ENCODE peak calls at places on chromosomes 4 and X, in seven cellular contexts. V is GM23248, C is PC-3, K is neural progenitor cell, G is SK-N-SH, N is MM.1S, S is GM23338. B is an unnamed sample.

GRCh38 chr4:113071811-113072210 is 22.4 kb downstream of the ANK2 start:
- DNase-seq in V (no peak), C (no peak), K (no peak), G (no peak), N (no peak), S (no peak), B (no peak)

GRCh38 chr4:153036931-153037330 is 100.8 kb downstream of the FHDC1 start:
- DNase-seq in V (peak; percentile 22), C (peak; percentile 5), K (no peak), G (no peak), N (no peak), S (no peak), B (no peak)

GRCh38 chrX:8090906-8091305 is 80.2 kb downstream of the VCX2 start:
- DNase-seq in V (no peak), C (no peak), K (no peak), G (no peak), N (no peak), S (no peak), B (no peak)

GRCh38 chr4:37651781-37652377 is 34.3 kb downstream of the RELL1 start:
- DNase-seq in V (no peak), C (no peak), K (no peak), G (no peak), N (no peak), S (no peak), B (no peak)

GRCh38 chr4:102390438-102390837 is 45.2 kb upstream of the SLC39A8 start:
- DNase-seq in V (peak; percentile 70), C (peak; percentile 60), K (no peak), G (no peak), N (no peak), S (no peak), B (no peak)

GRCh38 chr4:108834787-108835384 is 72.0 kb upstream of the ETNPPL start:
- DNase-seq in V (peak; percentile 85), C (peak; percentile 55), K (peak; percentile 65), G (peak; percentile 16), N (peak; percentile 62), S (peak; percentile 66), B (peak; percentile 48)

GRCh38 chr4:114281561-114281960 is 302.1 kb upstream of the ARSJ start:
- DNase-seq in V (peak; percentile 89), C (no peak), K (no peak), G (no peak), N (no peak), S (no peak), B (no peak)

GRCh38 chrX:108396188-108396885 is 41.9 kb downstream of the COL4A6 start:
- DNase-seq in V (peak; percentile 36), C (peak; percentile 68), K (no peak), G (no peak), N (no peak), S (peak; percentile 58), B (no peak)

GRCh38 chr4:87807402-87807801 is 8.0 kb downstream of the IBSP start:
- DNase-seq in V (peak; percentile 32), C (peak; percentile 11), K (no peak), G (no peak), N (no peak), S (no peak), B (no peak)

GRCh38 chr4:69773443-69773842 is 13.0 kb upstream of the SULT1B1 start:
- DNase-seq in V (no peak), C (no peak), K (no peak), G (no peak), N (no peak), S (no peak), B (no peak)

GRCh38 chr4:187304131-187304530 is 580.5 kb upstream of the FAT1 start:
- DNase-seq in V (no peak), C (no peak), K (peak; percentile 21), G (no peak), N (no peak), S (peak; percentile 11), B (no peak)

GRCh38 chrX:115535421-115535820 is 25.6 kb upstream of the PLS3 start:
- DNase-seq in V (no peak), C (no peak), K (no peak), G (no peak), N (no peak), S (no peak), B (no peak)

GRCh38 chr4:118356731-118357130 is 3.9 kb upstream of the PRSS12 start:
- DNase-seq in V (peak; percentile 73), C (no peak), K (no peak), G (no peak), N (no peak), S (no peak), B (no peak)

GRCh38 chr4:5051210-5051691 is at the start of gene STK32B:
- DNase-seq in V (peak; percentile 86), C (peak; percentile 65), K (peak; percentile 88), G (peak; percentile 70), N (peak; percentile 55), S (peak; percentile 87), B (no peak)

GRCh38 chr4:111847256-111848108 is 297.8 kb upstream of the FAM241A start:
- DNase-seq in V (peak; percentile 18), C (peak; percentile 17), K (peak; percentile 23), G (no peak), N (no peak), S (peak; percentile 53), B (no peak)

GRCh38 chrX:129637217-129638109 is 17.3 kb downstream of the APLN start:
- DNase-seq in V (peak; percentile 59), C (peak; percentile 75), K (peak; percentile 68), G (peak; percentile 72), N (peak; percentile 77), S (peak; percentile 75), B (peak; percentile 69)

GRCh38 chrX:101659601-101660063 is at the start of gene ARMCX2:
- DNase-seq in V (peak; percentile 79), C (no peak), K (peak; percentile 64), G (peak; percentile 81), N (no peak), S (peak; percentile 66), B (no peak)

GRCh38 chr4:4554234-4554633 is 12.4 kb upstream of the STX18 start:
- DNase-seq in V (no peak), C (no peak), K (no peak), G (no peak), N (no peak), S (no peak), B (no peak)

GRCh38 chr4:117801756-117802155 is 232.5 kb upstream of the NDST3 start:
- DNase-seq in V (no peak), C (no peak), K (no peak), G (no peak), N (no peak), S (peak; percentile 17), B (no peak)

GRCh38 chrX:74498924-74499323 is 77.6 kb downstream of the SLC16A2 start:
- DNase-seq in V (no peak), C (no peak), K (no peak), G (no peak), N (no peak), S (no peak), B (no peak)

GRCh38 chr4:33493231-33493630 is 2751.1 kb downstream of the ARAP2 start:
- DNase-seq in V (no peak), C (peak; percentile 29), K (no peak), G (no peak), N (no peak), S (no peak), B (no peak)

GRCh38 chr4:53376900-53377299 is 541 bp upstream of the FIP1L1 start:
- DNase-seq in V (peak; percentile 14), C (no peak), K (no peak), G (peak; percentile 19), N (no peak), S (peak; percentile 4), B (no peak)

GRCh38 chrX:150062292-150063137 is 124.2 kb upstream of the EOLA2 start:
- DNase-seq in V (peak; percentile 70), C (peak; percentile 78), K (no peak), G (no peak), N (no peak), S (no peak), B (no peak)

GRCh38 chr4:188439641-188440311 is 300.5 kb downstream of the TRIML1 start:
- DNase-seq in V (peak; percentile 2), C (peak; percentile 3), K (no peak), G (peak; percentile 29), N (no peak), S (no peak), B (no peak)

GRCh38 chrX:136065044-136065671 is 79.9 kb downstream of the SLC9A6 start:
- DNase-seq in V (peak; percentile 48), C (peak; percentile 88), K (no peak), G (no peak), N (no peak), S (no peak), B (no peak)

GRCh38 chr4:168848112-168848511 is 161.9 kb downstream of the CBR4 start:
- DNase-seq in V (peak; percentile 53), C (no peak), K (peak; percentile 29), G (peak; percentile 44), N (no peak), S (no peak), B (no peak)
- H3K4me1 ChIP-seq in V (peaks cover 14% of the 10 kb centered on the region), C (no peaks in the 10 kb centered on the region), K (peaks cover 71% of the 10 kb centered on the region), G (peaks cover 20% of the 10 kb centered on the region), N (peaks cover 17% of the 10 kb centered on the region), S (peaks cover 64% of the 10 kb centered on the region), B (no peaks in the 10 kb centered on the region)

DNA sequence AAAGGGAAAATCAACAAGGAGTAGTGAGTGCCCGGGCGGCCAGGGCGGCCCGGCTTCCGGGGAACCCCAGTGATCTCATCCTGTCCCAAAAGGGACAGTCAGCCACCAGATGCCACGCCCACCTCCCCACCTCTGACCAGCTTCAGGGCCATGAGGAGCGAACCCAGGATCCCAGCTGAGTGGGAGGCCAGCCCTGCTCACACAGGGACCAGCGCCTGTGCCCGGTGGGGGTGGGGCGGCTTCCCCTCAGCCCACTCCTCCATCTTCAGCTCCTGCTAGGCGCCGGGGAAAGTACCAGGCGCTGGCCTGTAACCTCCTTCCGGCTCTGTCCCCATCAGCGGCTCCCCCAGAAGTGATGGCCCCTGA is 6.2 kb downstream of the MYL5 start:
- DNase-seq in V (peak; percentile 31), C (peak; percentile 8), K (no peak), G (peak; percentile 69), N (no peak), S (peak; percentile 64), B (no peak)
- H3K27ac ChIP-seq in V (no peak overlapping the region), C (no peak overlapping the region), K (no peak overlapping the region), G (no peak overlapping the region), N (no peak overlapping the region), S (no peak overlapping the region), B (no peak overlapping the region)

GRCh38 chr4:185744946-185745345 is 67.0 kb downstream of the SORBS2 start:
- DNase-seq in V (no peak), C (no peak), K (no peak), G (no peak), N (no peak), S (no peak), B (no peak)

GRCh38 chr4:185741795-185742194 is 70.2 kb downstream of the SORBS2 start:
- DNase-seq in V (no peak), C (no peak), K (no peak), G (no peak), N (no peak), S (no peak), B (no peak)

GRCh38 chr4:185742766-185743165 is 69.2 kb downstream of the SORBS2 start:
- DNase-seq in V (peak; percentile 11), C (peak; percentile 28), K (no peak), G (no peak), N (peak; percentile 76), S (no peak), B (no peak)

GRCh38 chr4:185743722-185744121 is 68.3 kb downstream of the SORBS2 start:
- DNase-seq in V (no peak), C (no peak), K (no peak), G (no peak), N (no peak), S (no peak), B (no peak)

GRCh38 chr4:185744127-185744865 is 67.7 kb downstream of the SORBS2 start:
- DNase-seq in V (no peak), C (no peak), K (no peak), G (no peak), N (no peak), S (no peak), B (no peak)
- TF ChIP-seq EZH2phosphoT487 in V (no peak), C (no peak), K (no peak), G (no peak), N (no peak), S (no peak), B (no peak)

GRCh38 chr4:13464973-13465372 is 19.2 kb downstream of the RAB28 start:
- DNase-seq in V (no peak), C (no peak), K (no peak), G (no peak), N (no peak), S (no peak), B (no peak)
- H3K4me1 ChIP-seq in V (no peaks in the 10 kb centered on the region), C (no peaks in the 10 kb centered on the region), K (no peaks in the 10 kb centered on the region), G (no peaks in the 10 kb centered on the region), N (no peaks in the 10 kb centered on the region), S (no peaks in the 10 kb centered on the region), B (no peaks in the 10 kb centered on the region)